ENCODE peak calls at places on chromosomes 6 and 20, in four cellular contexts. C is A172, D is GM04504, R is amniotic stem cell. Q is an unnamed sample.

GRCh38 chr6:151862461-151862860 is 55.0 kb downstream of the ESR1 start:
- DNase-seq in C (no peak), R (no peak), D (no peak), Q (no peak)

GRCh38 chr6:7148100-7148822 is 40.5 kb downstream of the RREB1 start:
- DNase-seq in D (no peak), R (peak), C (peak), Q (no peak)

GRCh38 chr20:31712112-31712553 is 10.5 kb downstream of the BCL2L1 start:
- DNase-seq in C (no peak), D (no peak), R (no peak), Q (no peak)

GRCh38 chr6:52162940-52163908 is 23.0 kb upstream of the IL17A start:
- DNase-seq in C (no peak), D (peak), R (no peak), Q (no peak)

GRCh38 chr6:44594471-44594870 is 207.0 kb downstream of the CDC5L start:
- DNase-seq in R (no peak), C (no peak), D (no peak), Q (no peak)

GRCh38 chr6:36118550-36119107 is 11.7 kb upstream of the MAPK13 start:
- DNase-seq in R (no peak), C (peak), D (no peak), Q (no peak)

GRCh38 chr20:5168582-5169396 is 42.0 kb downstream of the CDS2 start:
- DNase-seq in R (no peak), C (peak), D (no peak), Q (no peak)

GRCh38 chr6:43413002-43413401 is 14.3 kb upstream of the ABCC10 start:
- DNase-seq in C (no peak), R (no peak), D (no peak), Q (no peak)